ENCODE peak calls at places on chromosomes 12 and 14, in seven cellular contexts. N is HuH-7.5, Z is endothelial cell, W is fibroblast of mammary gland, T is NCI-H1092, G is ureter, H is keratinocyte. J is an unnamed sample.

GRCh38 chr14:44009642-44010041 is 497.4 kb downstream of the FSCB start:
- DNase-seq in N (no peak), Z (no peak), W (no peak), T (no peak), G (no peak), H (no peak), J (no peak)

GRCh38 chr14:89615421-89615820 is 198.4 kb upstream of the FOXN3 start:
- DNase-seq in N (no peak), Z (no peak), W (no peak), T (no peak), G (no peak), H (no peak), J (no peak)

GRCh38 chr14:67515386-67516079 is 17.6 kb upstream of the PLEKHH1 start:
- DNase-seq in N (no peak), Z (no peak), W (no peak), T (no peak), G (no peak), H (no peak), J (no peak)

GRCh38 chr14:104291123-104292000 is 153.0 kb downstream of the KIF26A start:
- DNase-seq in N (no peak), Z (peak; percentile 44), W (no peak), T (peak; percentile 89), G (no peak), H (no peak), J (no peak)

GRCh38 chr12:1795785-1796514 is 24.4 kb upstream of the LRTM2 start:
- DNase-seq in N (peak; percentile 91), Z (peak; percentile 94), W (peak; percentile 86), T (peak; percentile 68), G (peak; percentile 93), H (peak; percentile 41), J (peak; percentile 99)

GRCh38 chr14:29810657-29811056 is 117.0 kb downstream of the PRKD1 start:
- DNase-seq in N (no peak), Z (no peak), W (peak; percentile 26), T (peak; percentile 81), G (no peak), H (no peak), J (no peak)

GRCh38 chr12:112233242-112233641 is 107.9 kb downstream of the TRAFD1 start:
- DNase-seq in N (no peak), Z (no peak), W (no peak), T (no peak), G (no peak), H (no peak), J (no peak)

GRCh38 chr14:55255979-55256378 is 15.2 kb upstream of the FBXO34 start:
- DNase-seq in N (no peak), Z (no peak), W (no peak), T (no peak), G (no peak), H (no peak), J (no peak)